ENCODE peak calls at places on chromosomes 6 and 20, in nine cellular contexts. B, N, E, M, Q, U, Z, C and R are unnamed samples.
A peak's percentile ranks its signal among the peaks of the same experiment; 100 is the strongest.

GRCh38 chr6:107113460-107114212 is 1.7 kb downstream of the BEND3 start:
- DNase-seq in B (no peak), N (no peak), E (no peak), M (no peak), Q (peak; percentile 16), U (no peak), Z (no peak), C (peak; percentile 63), R (peak; percentile 36)

GRCh38 chr20:63326314-63327228 is 33.6 kb downstream of the COL20A1 start:
- DNase-seq in B (no peak), N (no peak), E (no peak), M (no peak), Q (no peak), U (no peak), Z (no peak), C (no peak), R (no peak)

GRCh38 chr6:108200631-108201030 is 34.8 kb downstream of the NR2E1 start:
- DNase-seq in B (peak; percentile 75), N (no peak), E (no peak), M (no peak), Q (no peak), U (no peak), Z (no peak), C (peak; percentile 96), R (peak; percentile 49)

GRCh38 chr6:7154341-7155139 is 46.8 kb downstream of the RREB1 start:
- DNase-seq in B (no peak), N (no peak), E (no peak), M (no peak), Q (no peak), U (no peak), Z (no peak), C (no peak), R (no peak)

GRCh38 chr6:156379946-156380707 is 397.1 kb upstream of the ARID1B start:
- DNase-seq in B (peak; percentile 69), N (no peak), E (peak; percentile 4), M (no peak), Q (no peak), U (peak; percentile 49), Z (no peak), C (peak; percentile 95), R (no peak)

GRCh38 chr6:107965746-107966145 is 7.7 kb upstream of the SEC63 start:
- DNase-seq in B (peak; percentile 77), N (no peak), E (no peak), M (no peak), Q (no peak), U (no peak), Z (no peak), C (no peak), R (no peak)

GRCh38 chr6:160330621-160331020 is 17.6 kb upstream of the SLC22A3 start:
- DNase-seq in B (no peak), N (no peak), E (no peak), M (no peak), Q (no peak), U (no peak), Z (no peak), C (no peak), R (peak; percentile 55)

GRCh38 chr6:25628471-25629201 is 23.4 kb upstream of the SCGN start:
- DNase-seq in B (no peak), N (no peak), E (no peak), M (no peak), Q (no peak), U (no peak), Z (no peak), C (peak; percentile 98), R (no peak)

GRCh38 chr20:49508435-49509199 is 26.1 kb upstream of the KCNB1 start:
- DNase-seq in B (peak; percentile 50), N (no peak), E (peak; percentile 54), M (no peak), Q (peak; percentile 34), U (peak; percentile 59), Z (no peak), C (peak; percentile 63), R (peak; percentile 76)

GRCh38 chr6:169968541-169969270 is 217.3 kb downstream of the ERMARD start:
- DNase-seq in B (no peak), N (no peak), E (no peak), M (no peak), Q (no peak), U (no peak), Z (no peak), C (no peak), R (no peak)

GRCh38 chr6:167342879-167343610 is 18.2 kb downstream of the TTLL2 start:
- DNase-seq in B (no peak), N (no peak), E (no peak), M (no peak), Q (no peak), U (no peak), Z (no peak), C (no peak), R (no peak)

GRCh38 chr20:33896509-33896908 is 85.4 kb downstream of the CHMP4B start:
- DNase-seq in B (peak; percentile 36), N (no peak), E (no peak), M (no peak), Q (no peak), U (no peak), Z (no peak), C (peak; percentile 56), R (peak; percentile 37)

GRCh38 chr6:28585335-28585734 is 59.7 kb downstream of the GPX5 start:
- DNase-seq in B (peak; percentile 72), N (no peak), E (peak; percentile 52), M (no peak), Q (no peak), U (no peak), Z (no peak), C (no peak), R (peak; percentile 43)

GRCh38 chr6:159044899-159045727 is at the start of gene TAGAP:
- DNase-seq in B (peak; percentile 38), N (peak; percentile 69), E (no peak), M (peak; percentile 76), Q (peak; percentile 87), U (no peak), Z (peak; percentile 84), C (peak; percentile 33), R (peak; percentile 43)

GRCh38 chr6:53335224-53335994 is 13.3 kb downstream of the ELOVL5 start:
- DNase-seq in B (no peak), N (peak; percentile 70), E (no peak), M (peak; percentile 27), Q (peak; percentile 25), U (no peak), Z (peak; percentile 62), C (peak; percentile 41), R (no peak)

GRCh38 chr20:62020935-62021701 is 44.6 kb downstream of the TAF4 start:
- DNase-seq in B (no peak), N (no peak), E (no peak), M (no peak), Q (no peak), U (no peak), Z (no peak), C (no peak), R (peak; percentile 63)

GRCh38 chr6:28443112-28443773 is at the start of gene ZSCAN23:
- DNase-seq in B (peak; percentile 89), N (peak; percentile 74), E (peak; percentile 81), M (peak; percentile 55), Q (peak; percentile 91), U (peak; percentile 87), Z (peak; percentile 75), C (peak; percentile 96), R (peak; percentile 96)

GRCh38 chr6:7136859-7137334 is 29.1 kb downstream of the RREB1 start:
- DNase-seq in B (no peak), N (no peak), E (no peak), M (no peak), Q (no peak), U (no peak), Z (no peak), C (no peak), R (no peak)